ENCODE peak calls at places on chromosomes 2 and 18, in seven cellular contexts. Z is thyroid gland; J is CD8-positive, alpha-beta T cell; E is ascending aorta; I is astrocyte; O is BE2C; K is thoracic aorta. T is an unnamed sample.
A peak's percentile ranks its signal among the peaks of the same experiment; 100 is the strongest.

GRCh38 chr2:13676269-13676668 is 956.2 kb upstream of the LRATD1 start:
- DNase-seq in Z (no peak), J (no peak), E (no peak), I (peak; percentile 90), O (no peak), K (no peak), T (no peak)

GRCh38 chr18:21979171-21979560 is 190.2 kb upstream of the GATA6 start:
- DNase-seq in Z (no peak), J (no peak), E (no peak), I (no peak), O (no peak), K (no peak), T (no peak)

GRCh38 chr18:11279461-11279860 is 130.1 kb upstream of the PIEZO2 start:
- DNase-seq in Z (no peak), J (no peak), E (no peak), I (no peak), O (no peak), K (no peak), T (no peak)

GRCh38 chr2:151826737-151827157 is 1.5 kb downstream of the ARL5A start:
- DNase-seq in Z (no peak), J (no peak), E (no peak), I (peak; percentile 23), O (no peak), K (no peak), T (peak; percentile 18)

GRCh38 chr2:127275356-127275755 is 18.6 kb downstream of the ERCC3 start:
- DNase-seq in Z (no peak), J (no peak), E (no peak), I (no peak), O (no peak), K (no peak), T (no peak)

GRCh38 chr2:227366861-227367800 is 12.0 kb downstream of the TM4SF20 start:
- DNase-seq in Z (no peak), J (no peak), E (no peak), I (peak; percentile 91), O (no peak), K (peak; percentile 34), T (no peak)

GRCh38 chr2:14237902-14238301 is 394.6 kb upstream of the LRATD1 start:
- DNase-seq in Z (no peak), J (no peak), E (no peak), I (no peak), O (no peak), K (no peak), T (no peak)

GRCh38 chr18:74661008-74661407 is 63.3 kb downstream of the ZNF407 start:
- DNase-seq in Z (no peak), J (no peak), E (no peak), I (no peak), O (no peak), K (no peak), T (no peak)

GRCh38 chr2:215028231-215028630 is 110.2 kb downstream of the ABCA12 start:
- DNase-seq in Z (no peak), J (no peak), E (no peak), I (peak; percentile 73), O (no peak), K (no peak), T (no peak)

GRCh38 chr2:38632018-38632417 is 29.3 kb upstream of the HNRNPLL start:
- DNase-seq in Z (no peak), J (no peak), E (no peak), I (no peak), O (no peak), K (no peak), T (no peak)

GRCh38 chr18:53131001-53131400 is 791.0 kb downstream of the DCC start:
- DNase-seq in Z (no peak), J (no peak), E (no peak), I (no peak), O (no peak), K (no peak), T (no peak)

GRCh38 chr2:177595126-177595525 is 202.6 kb downstream of the AGPS start:
- DNase-seq in Z (no peak), J (no peak), E (no peak), I (no peak), O (no peak), K (no peak), T (no peak)

GRCh38 chr2:96876036-96876810 is 6.3 kb upstream of the SEMA4C start:
- DNase-seq in Z (no peak), J (no peak), E (no peak), I (no peak), O (no peak), K (no peak), T (no peak)

GRCh38 chr2:9095690-9096089 is 92.2 kb upstream of the MBOAT2 start:
- DNase-seq in Z (peak; percentile 63), J (no peak), E (no peak), I (peak; percentile 31), O (peak; percentile 58), K (no peak), T (no peak)
- TF ChIP-seq CTCF in Z (no peak), J (no peak), E (no peak), I (no peak), O (peak; percentile 29), K (no peak), T (no peak)

GRCh38 chr2:109237792-109238191 is 108.8 kb downstream of the SH3RF3 start:
- DNase-seq in Z (no peak), J (no peak), E (no peak), I (no peak), O (no peak), K (no peak), T (no peak)

GRCh38 chr2:109242222-109242653 is 113.2 kb downstream of the SH3RF3 start:
- DNase-seq in Z (no peak), J (no peak), E (no peak), I (no peak), O (no peak), K (no peak), T (no peak)

GRCh38 chr2:109239720-109240119 is 110.7 kb downstream of the SH3RF3 start:
- DNase-seq in Z (no peak), J (no peak), E (no peak), I (peak; percentile 81), O (no peak), K (no peak), T (no peak)

GRCh38 chr2:109236147-109236546 is 107.1 kb downstream of the SH3RF3 start:
- DNase-seq in Z (no peak), J (no peak), E (no peak), I (no peak), O (no peak), K (no peak), T (no peak)

DNA sequence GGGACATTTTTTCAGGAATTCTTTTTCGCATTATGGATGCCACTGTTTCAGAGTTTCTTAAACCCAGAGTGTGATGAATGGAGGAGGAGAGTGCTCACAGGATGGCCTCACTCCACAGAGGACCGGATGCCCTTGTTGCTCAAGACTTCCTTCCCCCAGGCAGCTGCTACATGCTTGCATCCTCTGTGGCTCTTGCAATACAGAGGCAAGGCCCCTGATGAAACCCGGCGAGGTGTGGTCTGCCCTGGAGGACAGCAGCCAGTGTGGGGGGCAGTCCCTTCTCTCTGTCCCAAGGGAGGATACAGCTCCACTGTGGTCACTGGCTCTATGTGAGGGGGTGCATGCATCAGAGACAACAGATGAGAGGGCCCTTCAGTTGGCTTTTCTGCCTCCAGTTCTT is 109.6 kb downstream of the SH3RF3 start:
- DNase-seq in Z (peak; percentile 43), J (peak; percentile 43), E (peak; percentile 55), I (peak; percentile 57), O (no peak), K (peak; percentile 41), T (peak; percentile 37)
- TF ChIP-seq CTCF in Z (no peak), J (no peak), E (no peak), I (no peak), O (no peak), K (no peak), T (no peak)

GRCh38 chr2:66573866-66574265 is 138.9 kb downstream of the MEIS1 start:
- DNase-seq in Z (no peak), J (no peak), E (no peak), I (no peak), O (no peak), K (no peak), T (no peak)

GRCh38 chr2:66576381-66577330 is 141.7 kb downstream of the MEIS1 start:
- DNase-seq in Z (no peak), J (no peak), E (no peak), I (no peak), O (no peak), K (no peak), T (no peak)

GRCh38 chr2:66577331-66578041 is 142.6 kb downstream of the MEIS1 start:
- DNase-seq in Z (no peak), J (no peak), E (no peak), I (no peak), O (no peak), K (no peak), T (no peak)

GRCh38 chr2:66574701-66575624 is 140.0 kb downstream of the MEIS1 start:
- DNase-seq in Z (peak; percentile 45), J (no peak), E (no peak), I (peak; percentile 82), O (peak; percentile 67), K (no peak), T (no peak)

GRCh38 chr2:66575625-66576371 is 140.9 kb downstream of the MEIS1 start:
- DNase-seq in Z (no peak), J (no peak), E (no peak), I (no peak), O (no peak), K (no peak), T (no peak)
- TF ChIP-seq CTCF in Z (no peak), J (no peak), E (no peak), I (no peak), O (no peak), K (no peak), T (no peak)

GRCh38 chr2:112584891-112585250 is 462 bp downstream of the CHCHD5 start:
- DNase-seq in Z (no peak), J (no peak), E (no peak), I (no peak), O (no peak), K (no peak), T (no peak)

GRCh38 chr2:112582314-112582746 is 2.1 kb upstream of the CHCHD5 start:
- DNase-seq in Z (peak; percentile 28), J (peak; percentile 40), E (no peak), I (peak; percentile 30), O (peak; percentile 18), K (no peak), T (peak; percentile 30)

GRCh38 chr2:112584134-112584890 is at the start of gene CHCHD5:
- DNase-seq in Z (peak; percentile 97), J (peak; percentile 96), E (peak; percentile 85), I (peak; percentile 94), O (peak; percentile 86), K (peak; percentile 89), T (peak; percentile 86)

GRCh38 chr2:112585400-112585799 is 991 bp downstream of the CHCHD5 start:
- DNase-seq in Z (no peak), J (no peak), E (no peak), I (no peak), O (no peak), K (no peak), T (no peak)

DNA sequence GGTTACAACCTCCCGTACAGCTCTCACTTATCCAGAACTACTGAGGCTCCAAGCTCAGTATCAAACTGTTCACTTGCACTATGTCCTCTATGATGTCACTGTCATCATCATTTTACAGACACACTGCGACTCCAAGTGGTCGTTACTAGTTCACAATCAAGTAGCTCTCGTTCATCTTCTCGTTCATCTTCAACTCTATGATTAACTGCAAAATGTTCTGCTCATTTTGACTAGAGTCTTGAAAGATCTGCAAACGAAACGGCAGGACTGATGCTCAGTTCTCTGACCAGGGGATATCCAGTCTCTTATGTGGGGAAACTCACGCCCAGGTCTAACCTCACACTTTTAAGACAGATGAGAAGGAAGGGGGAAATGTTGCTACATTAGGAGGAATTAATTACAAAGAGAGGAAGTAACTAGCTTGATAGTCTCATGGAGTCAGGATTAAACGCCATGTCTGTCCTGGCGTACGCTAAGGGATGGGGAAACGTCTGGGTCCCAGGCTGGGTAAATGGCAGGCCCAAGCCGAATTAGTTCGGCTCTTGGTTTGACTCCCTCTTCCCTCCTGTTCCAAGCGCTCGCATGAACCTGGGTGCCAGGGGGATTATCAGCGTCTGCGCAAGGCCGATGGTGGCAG is 794 bp upstream of the CHCHD5 start:
- DNase-seq in Z (no peak), J (no peak), E (no peak), I (no peak), O (no peak), K (no peak), T (no peak)
- TF ChIP-seq CTCF in Z (no peak), J (no peak), E (no peak), I (no peak), O (peak; percentile 30), K (no peak), T (no peak)

T was measured in GM20000.